ENCODE peak calls at places on chromosome 7, in ten cellular contexts. Z is RWPE1; Y is RWPE2; V is GOT3; W is neural progenitor cell; P is stimulated activated CD8-positive, alpha-beta memory T cell treated with anti-CD3 and anti-CD28 coated beads, Interleukin-12 subunit alpha, Interleukin-12 subunit beta, amount 100 ng/mL, for 1 hour; E is MV-4-11; N is GM03348; R is heart left ventricle; C is NCI-H1105. D is an unnamed sample.

GRCh38 chr7:157854066-157854891 is 517.5 kb downstream of the DNAJB6 start:
- DNase-seq in Z (no peak), Y (peak), V (no peak), W (no peak), P (no peak), E (peak), N (no peak), R (peak), C (no peak), D (no peak)

GRCh38 chr7:117567781-117568180 is 88.0 kb downstream of the CFTR start:
- DNase-seq in Z (no peak), Y (no peak), V (no peak), W (no peak), P (no peak), E (no peak), N (no peak), R (no peak), C (no peak), D (no peak)

GRCh38 chr7:157013602-157014549 is 3.4 kb upstream of the MNX1 start:
- DNase-seq in Z (no peak), Y (no peak), V (no peak), W (peak), P (no peak), E (no peak), N (no peak), R (no peak), C (no peak), D (no peak)

GRCh38 chr7:140214075-140214684 is 37.4 kb upstream of the KDM7A start:
- DNase-seq in Z (no peak), Y (no peak), V (no peak), W (no peak), P (no peak), E (no peak), N (peak), R (peak), C (no peak), D (no peak)

GRCh38 chr7:77537595-77538185 is 595 bp downstream of the PTPN12 start:
- DNase-seq in Z (peak), Y (no peak), V (no peak), W (peak), P (peak), E (no peak), N (peak), R (peak), C (peak), D (no peak)

GRCh38 chr7:81725496-81726117 is 44.2 kb downstream of the HGF start:
- DNase-seq in Z (no peak), Y (no peak), V (no peak), W (no peak), P (no peak), E (no peak), N (peak), R (no peak), C (no peak), D (peak)

GRCh38 chr7:41763626-41764025 is 60.7 kb upstream of the INHBA start:
- DNase-seq in Z (no peak), Y (no peak), V (no peak), W (no peak), P (no peak), E (no peak), N (no peak), R (no peak), C (no peak), D (no peak)

GRCh38 chr7:122290476-122290875 is 14.1 kb downstream of the FEZF1 start:
- DNase-seq in Z (no peak), Y (no peak), V (no peak), W (peak), P (no peak), E (no peak), N (no peak), R (no peak), C (no peak), D (no peak)

GRCh38 chr7:107692501-107692900 is 31.9 kb downstream of the SLC26A4 start:
- DNase-seq in Z (no peak), Y (no peak), V (no peak), W (no peak), P (no peak), E (no peak), N (peak), R (no peak), C (no peak), D (no peak)

GRCh38 chr7:100504887-100505611 is 21.3 kb downstream of the NYAP1 start:
- DNase-seq in Z (no peak), Y (no peak), V (no peak), W (no peak), P (no peak), E (no peak), N (no peak), R (no peak), C (no peak), D (no peak)

GRCh38 chr7:8747338-8747737 is 313.9 kb downstream of the NXPH1 start:
- DNase-seq in Z (no peak), Y (no peak), V (no peak), W (no peak), P (no peak), E (no peak), N (no peak), R (no peak), C (no peak), D (no peak)

GRCh38 chr7:102916881-102917280 is 4.1 kb downstream of the LRRC17 start:
- DNase-seq in Z (no peak), Y (no peak), V (no peak), W (no peak), P (no peak), E (no peak), N (no peak), R (no peak), C (no peak), D (no peak)

GRCh38 chr7:66352071-66352470 is 146.9 kb downstream of the TPST1 start:
- DNase-seq in Z (peak), Y (no peak), V (no peak), W (peak), P (no peak), E (no peak), N (no peak), R (no peak), C (no peak), D (peak)

GRCh38 chr7:112176241-112176640 is 30.0 kb downstream of the DOCK4 start:
- DNase-seq in Z (no peak), Y (no peak), V (no peak), W (no peak), P (no peak), E (no peak), N (no peak), R (no peak), C (no peak), D (no peak)

GRCh38 chr7:40673285-40673684 is 538.5 kb downstream of the SUGCT start:
- DNase-seq in Z (peak), Y (no peak), V (no peak), W (no peak), P (no peak), E (peak), N (peak), R (no peak), C (no peak), D (peak)

GRCh38 chr7:16144361-16144760 is 277.0 kb downstream of the CRPPA start:
- DNase-seq in Z (no peak), Y (no peak), V (no peak), W (no peak), P (no peak), E (no peak), N (no peak), R (no peak), C (no peak), D (no peak)

GRCh38 chr7:1749864-1750466 is 79.9 kb downstream of the ELFN1 start:
- DNase-seq in Z (no peak), Y (no peak), V (no peak), W (no peak), P (no peak), E (no peak), N (no peak), R (peak), C (no peak), D (peak)

GRCh38 chr7:69104023-69104422 is 494.3 kb upstream of the AUTS2 start:
- DNase-seq in Z (no peak), Y (no peak), V (no peak), W (no peak), P (no peak), E (no peak), N (no peak), R (no peak), C (no peak), D (no peak)

GRCh38 chr7:120949393-120949799 is 1.2 kb upstream of the ING3 start:
- DNase-seq in Z (no peak), Y (no peak), V (no peak), W (no peak), P (no peak), E (no peak), N (no peak), R (no peak), C (no peak), D (peak)

GRCh38 chr7:152115021-152115718 is 89.7 kb downstream of the GALNT11 start:
- DNase-seq in Z (no peak), Y (no peak), V (no peak), W (no peak), P (no peak), E (no peak), N (no peak), R (no peak), C (no peak), D (no peak)

GRCh38 chr7:23058412-23059096 is 44.6 kb upstream of the HYCC1 start:
- DNase-seq in Z (no peak), Y (no peak), V (no peak), W (no peak), P (no peak), E (peak), N (peak), R (no peak), C (no peak), D (no peak)

GRCh38 chr7:99380032-99380822 is 5.7 kb downstream of the ARPC1B start:
- DNase-seq in Z (peak), Y (no peak), V (no peak), W (no peak), P (no peak), E (peak), N (peak), R (peak), C (no peak), D (peak)

GRCh38 chr7:151260471-151260870 is 12.0 kb upstream of the SMARCD3 start:
- DNase-seq in Z (no peak), Y (no peak), V (no peak), W (no peak), P (no peak), E (no peak), N (no peak), R (no peak), C (no peak), D (no peak)

GRCh38 chr7:12692035-12692434 is 4.6 kb downstream of the ARL4A start:
- DNase-seq in Z (no peak), Y (no peak), V (no peak), W (no peak), P (no peak), E (no peak), N (no peak), R (no peak), C (no peak), D (no peak)

GRCh38 chr7:70487526-70488285 is 644.2 kb upstream of the GALNT17 start:
- DNase-seq in Z (no peak), Y (no peak), V (no peak), W (no peak), P (no peak), E (no peak), N (no peak), R (no peak), C (no peak), D (no peak)

GRCh38 chr7:129831424-129832058 is 121.2 kb downstream of the UBE2H start:
- DNase-seq in Z (peak), Y (no peak), V (no peak), W (peak), P (no peak), E (no peak), N (peak), R (peak), C (no peak), D (peak)

GRCh38 chr7:12851142-12851541 is 163.7 kb downstream of the ARL4A start:
- DNase-seq in Z (peak), Y (no peak), V (no peak), W (no peak), P (no peak), E (no peak), N (no peak), R (no peak), C (no peak), D (no peak)

GRCh38 chr7:69962077-69962855 is 364.0 kb downstream of the AUTS2 start:
- DNase-seq in Z (no peak), Y (no peak), V (no peak), W (no peak), P (no peak), E (no peak), N (no peak), R (peak), C (peak), D (no peak)

GRCh38 chr7:80552304-80552703 is 40.4 kb upstream of the GNAT3 start:
- DNase-seq in Z (no peak), Y (no peak), V (no peak), W (no peak), P (no peak), E (no peak), N (peak), R (no peak), C (no peak), D (peak)

GRCh38 chr7:37151741-37152413 is 296.8 kb downstream of the ELMO1 start:
- DNase-seq in Z (no peak), Y (no peak), V (no peak), W (no peak), P (no peak), E (no peak), N (no peak), R (no peak), C (no peak), D (no peak)

GRCh38 chr7:18792866-18793595 is 297.5 kb downstream of the HDAC9 start:
- DNase-seq in Z (no peak), Y (no peak), V (no peak), W (no peak), P (no peak), E (no peak), N (no peak), R (no peak), C (no peak), D (no peak)

GRCh38 chr7:35463176-35463575 is 209.3 kb upstream of the TBX20 start:
- DNase-seq in Z (no peak), Y (no peak), V (no peak), W (no peak), P (no peak), E (peak), N (no peak), R (no peak), C (no peak), D (no peak)

GRCh38 chr7:36303202-36304098 is 86.2 kb upstream of the ANLN start:
- DNase-seq in Z (peak), Y (peak), V (peak), W (peak), P (no peak), E (peak), N (peak), R (peak), C (peak), D (peak)